ENCODE peak calls at places on chromosomes 6 and 20, in ten cellular contexts. D is GM23248; G is adrenal gland; H is tibial artery; J is BJ; W is spleen; F is stomach; M is CD4-positive, CD25-positive, alpha-beta regulatory T cell; A is cardiac muscle cell; N is right atrium auricular region. P is an unnamed sample. For H3K27me3, the result is how much of the 10 kb centered on the place peaks cover.

GRCh38 chr6:49151033-49151432 is 312.0 kb downstream of the MMUT start:
- DNase-seq in D (no peak), G (no peak), H (no peak), J (no peak), W (no peak), F (no peak), M (no peak), A (no peak), N (no peak), P (no peak)

GRCh38 chr20:8635837-8636236 is 433.1 kb upstream of the PLCB4 start:
- DNase-seq in D (no peak), G (no peak), H (no peak), J (no peak), W (no peak), F (no peak), M (no peak), A (no peak), N (no peak), P (no peak)

GRCh38 chr6:80382796-80383195 is 276.3 kb downstream of the BCKDHB start:
- DNase-seq in D (no peak), G (no peak), H (no peak), J (no peak), W (no peak), F (no peak), M (no peak), A (peak), N (no peak), P (no peak)

GRCh38 chr6:12119085-12119588 is 107.0 kb downstream of the HIVEP1 start:
- DNase-seq in D (no peak), G (no peak), H (no peak), J (no peak), W (no peak), F (no peak), M (peak), A (peak), N (no peak), P (no peak)

GRCh38 chr6:13624871-13625288 is 9.7 kb downstream of the NOL7 start:
- DNase-seq in D (peak), G (no peak), H (no peak), J (no peak), W (no peak), F (no peak), M (peak), A (peak), N (no peak), P (peak)

GRCh38 chr6:41768545-41769308 is 11.0 kb downstream of the FRS3 start:
- DNase-seq in D (no peak), G (peak), H (no peak), J (no peak), W (no peak), F (peak), M (peak), A (no peak), N (no peak), P (peak)

GRCh38 chr6:45156075-45156474 is 172.1 kb upstream of the RUNX2 start:
- DNase-seq in D (no peak), G (no peak), H (no peak), J (no peak), W (no peak), F (no peak), M (peak), A (no peak), N (no peak), P (no peak)

GRCh38 chr6:63509652-63510352 is 62.5 kb upstream of the LOC128125822 start:
- DNase-seq in D (peak), G (peak), H (no peak), J (no peak), W (no peak), F (peak), M (no peak), A (peak), N (no peak), P (peak)

GRCh38 chr6:113221850-113222249 is 635.3 kb upstream of the MARCKS start:
- DNase-seq in D (no peak), G (no peak), H (no peak), J (no peak), W (no peak), F (no peak), M (no peak), A (no peak), N (no peak), P (no peak)

GRCh38 chr6:21587182-21587924 is 6.2 kb upstream of the SOX4 start:
- DNase-seq in D (peak), G (peak), H (peak), J (no peak), W (peak), F (peak), M (peak), A (peak), N (peak), P (peak)

GRCh38 chr6:110355727-110356126 is 2.4 kb downstream of the METTL24 start:
- DNase-seq in D (no peak), G (no peak), H (no peak), J (no peak), W (no peak), F (no peak), M (no peak), A (no peak), N (no peak), P (no peak)

GRCh38 chr6:11650711-11651110 is 113.2 kb downstream of the TMEM170B start:
- DNase-seq in D (no peak), G (no peak), H (no peak), J (no peak), W (no peak), F (no peak), M (no peak), A (peak), N (no peak), P (no peak)

GRCh38 chr6:105992315-105992961 is 93.7 kb upstream of the PRDM1 start:
- DNase-seq in D (peak), G (peak), H (peak), J (peak), W (peak), F (peak), M (peak), A (peak), N (peak), P (peak)

GRCh38 chr6:102407886-102408741 is 1014.6 kb downstream of the GRIK2 start:
- DNase-seq in D (no peak), G (no peak), H (no peak), J (no peak), W (no peak), F (no peak), M (no peak), A (no peak), N (no peak), P (peak)

GRCh38 chr6:25590986-25591385 is 61.0 kb upstream of the SCGN start:
- DNase-seq in D (no peak), G (no peak), H (no peak), J (no peak), W (no peak), F (no peak), M (no peak), A (no peak), N (no peak), P (no peak)

GRCh38 chr6:72950114-72950860 is 275.0 kb downstream of the KHDC1L start:
- DNase-seq in D (peak), G (no peak), H (no peak), J (peak), W (no peak), F (no peak), M (no peak), A (peak), N (no peak), P (peak)

GRCh38 chr6:14573267-14573666 is 455.7 kb downstream of the CD83 start:
- DNase-seq in D (no peak), G (no peak), H (no peak), J (no peak), W (no peak), F (no peak), M (no peak), A (no peak), N (no peak), P (no peak)

GRCh38 chr6:146913842-146914562 is 290.2 kb upstream of the STXBP5 start:
- DNase-seq in D (peak), G (peak), H (peak), J (peak), W (peak), F (peak), M (peak), A (peak), N (peak), P (peak)

GRCh38 chr6:127466416-127466815 is 7.2 kb upstream of the KIAA0408 start:
- DNase-seq in D (no peak), G (no peak), H (no peak), J (no peak), W (no peak), F (no peak), M (no peak), A (no peak), N (no peak), P (no peak)

GRCh38 chr20:34982270-34983088 is 26.8 kb downstream of the MYH7B start:
- DNase-seq in D (no peak), G (no peak), H (no peak), J (no peak), W (peak), F (no peak), M (no peak), A (no peak), N (no peak), P (no peak)

GRCh38 chr6:105941616-105942412 is 144.3 kb upstream of the PRDM1 start:
- DNase-seq in D (peak), G (no peak), H (no peak), J (no peak), W (no peak), F (no peak), M (no peak), A (no peak), N (no peak), P (peak)

GRCh38 chr20:35173576-35174192 is 1.8 kb downstream of the PROCR start:
- DNase-seq in D (peak), G (no peak), H (no peak), J (no peak), W (no peak), F (no peak), M (no peak), A (no peak), N (no peak), P (no peak)

GRCh38 chr6:148997863-148998262 is 251.0 kb downstream of the UST start:
- DNase-seq in D (peak), G (no peak), H (no peak), J (peak), W (no peak), F (no peak), M (no peak), A (peak), N (no peak), P (no peak)

GRCh38 chr6:28245206-28245941 is 6.7 kb downstream of the ZKSCAN4 start:
- DNase-seq in D (no peak), G (no peak), H (no peak), J (no peak), W (no peak), F (no peak), M (no peak), A (no peak), N (no peak), P (no peak)

GRCh38 chr20:59724457-59725366 is 120.4 kb downstream of the PHACTR3 start:
- DNase-seq in D (no peak), G (no peak), H (no peak), J (no peak), W (no peak), F (no peak), M (no peak), A (no peak), N (peak), P (no peak)

GRCh38 chr20:61760321-61761112 is 305.2 kb downstream of the TAF4 start:
- DNase-seq in D (no peak), G (no peak), H (no peak), J (no peak), W (peak), F (no peak), M (no peak), A (no peak), N (no peak), P (no peak)

GRCh38 chr20:61759286-61760065 is 306.2 kb downstream of the TAF4 start:
- DNase-seq in D (no peak), G (no peak), H (no peak), J (no peak), W (peak), F (no peak), M (no peak), A (no peak), N (no peak), P (no peak)

GRCh38 chr20:61762886-61763739 is 302.6 kb downstream of the TAF4 start:
- DNase-seq in D (no peak), G (no peak), H (peak), J (no peak), W (peak), F (no peak), M (no peak), A (no peak), N (no peak), P (no peak)

GRCh38 chr20:61762208-61762710 is 303.4 kb downstream of the TAF4 start:
- DNase-seq in D (peak), G (no peak), H (no peak), J (no peak), W (no peak), F (no peak), M (no peak), A (no peak), N (no peak), P (no peak)

GRCh38 chr20:61761453-61762207 is 304.1 kb downstream of the TAF4 start:
- DNase-seq in D (no peak), G (no peak), H (no peak), J (no peak), W (peak), F (no peak), M (no peak), A (no peak), N (no peak), P (no peak)
- H3K27me3 ChIP-seq in D (under half), G (under half), H (half or more), J (under half), W (under half), F (under half), M (under half), A (under half), N (under half), P (under half)

GRCh38 chr20:44609511-44610312 is 27.3 kb downstream of the PKIG start:
- DNase-seq in D (peak), G (peak), H (peak), J (peak), W (peak), F (peak), M (peak), A (peak), N (peak), P (peak)
- H3K4me3 ChIP-seq in D (peak), G (peak), H (peak), J (no peak), W (no peak), F (peak), M (peak), A (no peak), N (no peak), P (no peak)

GRCh38 chr20:26208296-26209091 is 511.8 kb upstream of the ZNF337 start:
- DNase-seq in D (peak), G (no peak), H (no peak), J (no peak), W (peak), F (no peak), M (peak), A (peak), N (no peak), P (no peak)
- H3K27me3 ChIP-seq in D (under half), G (under half), H (under half), J (under half), W (under half), F (under half), M (under half), A (half or more), N (under half), P (under half)

GRCh38 chr20:16729080-16729479 is 746 bp upstream of the SNRPB2 start:
- DNase-seq in D (no peak), G (no peak), H (no peak), J (no peak), W (no peak), F (no peak), M (no peak), A (no peak), N (no peak), P (no peak)
- H3K4me3 ChIP-seq in D (no peak), G (peak), H (peak), J (no peak), W (peak), F (peak), M (peak), A (no peak), N (peak), P (no peak)

GRCh38 chr20:56983813-56984212 is 282.6 kb downstream of the BMP7 start:
- DNase-seq in D (no peak), G (no peak), H (no peak), J (no peak), W (no peak), F (no peak), M (no peak), A (no peak), N (no peak), P (no peak)

GRCh38 chr20:56978475-56978874 is 288.0 kb downstream of the BMP7 start:
- DNase-seq in D (no peak), G (no peak), H (no peak), J (no peak), W (no peak), F (no peak), M (no peak), A (no peak), N (no peak), P (no peak)

GRCh38 chr20:56979125-56979524 is 287.3 kb downstream of the BMP7 start:
- DNase-seq in D (no peak), G (no peak), H (no peak), J (no peak), W (no peak), F (no peak), M (no peak), A (no peak), N (no peak), P (no peak)

GRCh38 chr20:56985286-56985685 is 281.2 kb downstream of the BMP7 start:
- DNase-seq in D (peak), G (no peak), H (no peak), J (no peak), W (no peak), F (no peak), M (no peak), A (no peak), N (no peak), P (peak)

DNA sequence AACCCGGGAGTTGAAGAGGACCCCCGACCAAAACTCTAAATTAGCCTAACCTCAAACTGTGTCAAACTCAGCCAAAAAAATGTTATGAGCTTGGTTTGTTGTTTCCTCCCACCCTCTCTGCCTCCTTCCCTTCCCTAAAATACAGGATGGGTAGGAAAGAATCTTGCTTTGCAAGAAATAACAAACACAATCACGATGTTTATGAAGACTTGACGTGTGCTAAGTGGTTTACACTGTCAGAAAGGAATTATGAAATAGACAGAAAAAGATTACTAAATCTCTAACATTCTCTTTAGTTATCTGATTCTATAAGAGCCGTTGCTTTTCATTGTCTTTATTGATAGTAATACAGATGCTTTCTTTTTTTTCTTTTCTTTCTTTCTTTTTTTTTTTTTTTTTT is 285.1 kb downstream of the BMP7 start:
- DNase-seq in D (no peak), G (no peak), H (no peak), J (no peak), W (no peak), F (no peak), M (no peak), A (no peak), N (no peak), P (no peak)
- H3K27me3 ChIP-seq in D (under half), G (under half), H (under half), J (under half), W (under half), F (under half), M (under half), A (under half), N (under half), P (under half)

GRCh38 chr6:117137711-117138110 is 127.6 kb upstream of the VGLL2 start:
- DNase-seq in D (no peak), G (no peak), H (no peak), J (no peak), W (no peak), F (no peak), M (no peak), A (no peak), N (no peak), P (no peak)
- H3K4me3 ChIP-seq in D (no peak), G (no peak), H (no peak), J (no peak), W (no peak), F (no peak), M (no peak), A (no peak), N (no peak), P (no peak)

GRCh38 chr20:25076201-25076600 is 5.7 kb downstream of the VSX1 start:
- DNase-seq in D (no peak), G (no peak), H (no peak), J (no peak), W (no peak), F (no peak), M (no peak), A (peak), N (peak), P (no peak)

GRCh38 chr20:25071722-25072121 is 10.2 kb downstream of the VSX1 start:
- DNase-seq in D (no peak), G (peak), H (no peak), J (no peak), W (peak), F (peak), M (no peak), A (peak), N (peak), P (no peak)

GRCh38 chr20:25073544-25073943 is 8.4 kb downstream of the VSX1 start:
- DNase-seq in D (no peak), G (peak), H (no peak), J (no peak), W (no peak), F (no peak), M (no peak), A (no peak), N (peak), P (no peak)

GRCh38 chr20:25070821-25071473 is 11.0 kb downstream of the VSX1 start:
- DNase-seq in D (no peak), G (peak), H (no peak), J (no peak), W (peak), F (peak), M (no peak), A (no peak), N (no peak), P (no peak)

GRCh38 chr20:25072226-25072811 is 9.6 kb downstream of the VSX1 start:
- DNase-seq in D (peak), G (peak), H (no peak), J (no peak), W (peak), F (no peak), M (no peak), A (peak), N (peak), P (peak)
- H3K27me3 ChIP-seq in D (half or more), G (under half), H (half or more), J (under half), W (under half), F (under half), M (under half), A (half or more), N (under half), P (under half)

P was measured in bronchial epithelial cell.